ENCODE peak calls at places on chromosome 5, in eight cellular contexts. One of them, this sample, is unnamed.

GRCh38 chr5:62271870-62272269 is 34.1 kb upstream of the KIF2A start:
- DNase-seq in NCI-H748 treated with DMSO at 0.1 percent for 48 hours: no peak
- DNase-seq in stimulated activated naive CD8-positive, alpha-beta T cell treated with anti-CD3 and anti-CD28 coated beads, Interleukin-15, Interleukin-2, amounts not matched to agents 100 U/mL and 50 U/mL, for 24 hours: no peak
- DNase-seq in activated T-helper 9 cell treated with anti-CD3 and anti-CD28 coated beads, Interleukin-2, amount 50 U/mL, for 16 hours: no peak
- DNase-seq in posterior cingulate gyrus: no peak
- DNase-seq in progenitor cell of endocrine pancreas: no peak
- DNase-seq in stimulated activated CD4-positive, alpha-beta T cell treated with anti-CD3 and anti-CD28 coated beads, Interleukin-4, amount 100 ng/mL, for 1 hour: no peak
- DNase-seq in GM04503: no peak
- DNase-seq in this sample: no peak

GRCh38 chr5:142807378-142807911 is 37.3 kb downstream of the ARHGAP26 start:
- DNase-seq in NCI-H748 treated with DMSO at 0.1 percent for 48 hours: no peak
- DNase-seq in stimulated activated naive CD8-positive, alpha-beta T cell treated with anti-CD3 and anti-CD28 coated beads, Interleukin-15, Interleukin-2, amounts not matched to agents 100 U/mL and 50 U/mL, for 24 hours: no peak
- DNase-seq in activated T-helper 9 cell treated with anti-CD3 and anti-CD28 coated beads, Interleukin-2, amount 50 U/mL, for 16 hours: no peak
- DNase-seq in posterior cingulate gyrus: no peak
- DNase-seq in progenitor cell of endocrine pancreas: no peak
- DNase-seq in stimulated activated CD4-positive, alpha-beta T cell treated with anti-CD3 and anti-CD28 coated beads, Interleukin-4, amount 100 ng/mL, for 1 hour: no peak
- DNase-seq in GM04503: no peak
- DNase-seq in this sample: no peak

GRCh38 chr5:172593721-172594120 is 47.3 kb upstream of the NEURL1B start:
- DNase-seq in NCI-H748 treated with DMSO at 0.1 percent for 48 hours: no peak
- DNase-seq in stimulated activated naive CD8-positive, alpha-beta T cell treated with anti-CD3 and anti-CD28 coated beads, Interleukin-15, Interleukin-2, amounts not matched to agents 100 U/mL and 50 U/mL, for 24 hours: no peak
- DNase-seq in activated T-helper 9 cell treated with anti-CD3 and anti-CD28 coated beads, Interleukin-2, amount 50 U/mL, for 16 hours: no peak
- DNase-seq in posterior cingulate gyrus: peak; percentile 72
- DNase-seq in progenitor cell of endocrine pancreas: no peak
- DNase-seq in stimulated activated CD4-positive, alpha-beta T cell treated with anti-CD3 and anti-CD28 coated beads, Interleukin-4, amount 100 ng/mL, for 1 hour: no peak
- DNase-seq in GM04503: no peak
- DNase-seq in this sample: no peak

GRCh38 chr5:153641183-153641688 is 150.8 kb downstream of the GRIA1 start:
- DNase-seq in NCI-H748 treated with DMSO at 0.1 percent for 48 hours: no peak
- DNase-seq in stimulated activated naive CD8-positive, alpha-beta T cell treated with anti-CD3 and anti-CD28 coated beads, Interleukin-15, Interleukin-2, amounts not matched to agents 100 U/mL and 50 U/mL, for 24 hours: no peak
- DNase-seq in activated T-helper 9 cell treated with anti-CD3 and anti-CD28 coated beads, Interleukin-2, amount 50 U/mL, for 16 hours: no peak
- DNase-seq in posterior cingulate gyrus: no peak
- DNase-seq in progenitor cell of endocrine pancreas: no peak
- DNase-seq in stimulated activated CD4-positive, alpha-beta T cell treated with anti-CD3 and anti-CD28 coated beads, Interleukin-4, amount 100 ng/mL, for 1 hour: no peak
- DNase-seq in GM04503: no peak
- DNase-seq in this sample: no peak

GRCh38 chr5:151670953-151671636 is 15.6 kb downstream of the SPARC start:
- DNase-seq in NCI-H748 treated with DMSO at 0.1 percent for 48 hours: no peak
- DNase-seq in stimulated activated naive CD8-positive, alpha-beta T cell treated with anti-CD3 and anti-CD28 coated beads, Interleukin-15, Interleukin-2, amounts not matched to agents 100 U/mL and 50 U/mL, for 24 hours: no peak
- DNase-seq in activated T-helper 9 cell treated with anti-CD3 and anti-CD28 coated beads, Interleukin-2, amount 50 U/mL, for 16 hours: no peak
- DNase-seq in posterior cingulate gyrus: no peak
- DNase-seq in progenitor cell of endocrine pancreas: no peak
- DNase-seq in stimulated activated CD4-positive, alpha-beta T cell treated with anti-CD3 and anti-CD28 coated beads, Interleukin-4, amount 100 ng/mL, for 1 hour: no peak
- DNase-seq in GM04503: no peak
- DNase-seq in this sample: no peak

GRCh38 chr5:160929343-160929742 is 77.3 kb upstream of the ATP10B start:
- DNase-seq in NCI-H748 treated with DMSO at 0.1 percent for 48 hours: no peak
- DNase-seq in stimulated activated naive CD8-positive, alpha-beta T cell treated with anti-CD3 and anti-CD28 coated beads, Interleukin-15, Interleukin-2, amounts not matched to agents 100 U/mL and 50 U/mL, for 24 hours: no peak
- DNase-seq in activated T-helper 9 cell treated with anti-CD3 and anti-CD28 coated beads, Interleukin-2, amount 50 U/mL, for 16 hours: no peak
- DNase-seq in posterior cingulate gyrus: no peak
- DNase-seq in progenitor cell of endocrine pancreas: no peak
- DNase-seq in stimulated activated CD4-positive, alpha-beta T cell treated with anti-CD3 and anti-CD28 coated beads, Interleukin-4, amount 100 ng/mL, for 1 hour: no peak
- DNase-seq in GM04503: no peak
- DNase-seq in this sample: no peak

GRCh38 chr5:171314728-171315385 is 5.8 kb downstream of the TLX3 start:
- DNase-seq in NCI-H748 treated with DMSO at 0.1 percent for 48 hours: no peak
- DNase-seq in stimulated activated naive CD8-positive, alpha-beta T cell treated with anti-CD3 and anti-CD28 coated beads, Interleukin-15, Interleukin-2, amounts not matched to agents 100 U/mL and 50 U/mL, for 24 hours: peak; percentile 9
- DNase-seq in activated T-helper 9 cell treated with anti-CD3 and anti-CD28 coated beads, Interleukin-2, amount 50 U/mL, for 16 hours: no peak
- DNase-seq in posterior cingulate gyrus: no peak
- DNase-seq in progenitor cell of endocrine pancreas: no peak
- DNase-seq in stimulated activated CD4-positive, alpha-beta T cell treated with anti-CD3 and anti-CD28 coated beads, Interleukin-4, amount 100 ng/mL, for 1 hour: no peak
- DNase-seq in GM04503: no peak
- DNase-seq in this sample: no peak

GRCh38 chr5:95870105-95870672 is 47.7 kb upstream of the GLRX start:
- DNase-seq in NCI-H748 treated with DMSO at 0.1 percent for 48 hours: no peak
- DNase-seq in stimulated activated naive CD8-positive, alpha-beta T cell treated with anti-CD3 and anti-CD28 coated beads, Interleukin-15, Interleukin-2, amounts not matched to agents 100 U/mL and 50 U/mL, for 24 hours: peak; percentile 55
- DNase-seq in activated T-helper 9 cell treated with anti-CD3 and anti-CD28 coated beads, Interleukin-2, amount 50 U/mL, for 16 hours: peak; percentile 35
- DNase-seq in posterior cingulate gyrus: no peak
- DNase-seq in progenitor cell of endocrine pancreas: no peak
- DNase-seq in stimulated activated CD4-positive, alpha-beta T cell treated with anti-CD3 and anti-CD28 coated beads, Interleukin-4, amount 100 ng/mL, for 1 hour: peak; percentile 51
- DNase-seq in GM04503: no peak
- DNase-seq in this sample: no peak

GRCh38 chr5:39599721-39600431 is 175.1 kb upstream of the DAB2 start:
- DNase-seq in NCI-H748 treated with DMSO at 0.1 percent for 48 hours: peak; percentile 56
- DNase-seq in stimulated activated naive CD8-positive, alpha-beta T cell treated with anti-CD3 and anti-CD28 coated beads, Interleukin-15, Interleukin-2, amounts not matched to agents 100 U/mL and 50 U/mL, for 24 hours: no peak
- DNase-seq in activated T-helper 9 cell treated with anti-CD3 and anti-CD28 coated beads, Interleukin-2, amount 50 U/mL, for 16 hours: no peak
- DNase-seq in posterior cingulate gyrus: no peak
- DNase-seq in progenitor cell of endocrine pancreas: no peak
- DNase-seq in stimulated activated CD4-positive, alpha-beta T cell treated with anti-CD3 and anti-CD28 coated beads, Interleukin-4, amount 100 ng/mL, for 1 hour: no peak
- DNase-seq in GM04503: no peak
- DNase-seq in this sample: no peak

GRCh38 chr5:140240987-140241706 is 61.8 kb downstream of the PFDN1 start:
- DNase-seq in NCI-H748 treated with DMSO at 0.1 percent for 48 hours: no peak
- DNase-seq in stimulated activated naive CD8-positive, alpha-beta T cell treated with anti-CD3 and anti-CD28 coated beads, Interleukin-15, Interleukin-2, amounts not matched to agents 100 U/mL and 50 U/mL, for 24 hours: no peak
- DNase-seq in activated T-helper 9 cell treated with anti-CD3 and anti-CD28 coated beads, Interleukin-2, amount 50 U/mL, for 16 hours: no peak
- DNase-seq in posterior cingulate gyrus: peak; percentile 99
- DNase-seq in progenitor cell of endocrine pancreas: no peak
- DNase-seq in stimulated activated CD4-positive, alpha-beta T cell treated with anti-CD3 and anti-CD28 coated beads, Interleukin-4, amount 100 ng/mL, for 1 hour: no peak
- DNase-seq in GM04503: peak; percentile 65
- DNase-seq in this sample: peak; percentile 37

GRCh38 chr5:132877466-132877865 is 4.0 kb downstream of the LEAP2 start:
- DNase-seq in NCI-H748 treated with DMSO at 0.1 percent for 48 hours: no peak
- DNase-seq in stimulated activated naive CD8-positive, alpha-beta T cell treated with anti-CD3 and anti-CD28 coated beads, Interleukin-15, Interleukin-2, amounts not matched to agents 100 U/mL and 50 U/mL, for 24 hours: no peak
- DNase-seq in activated T-helper 9 cell treated with anti-CD3 and anti-CD28 coated beads, Interleukin-2, amount 50 U/mL, for 16 hours: no peak
- DNase-seq in posterior cingulate gyrus: no peak
- DNase-seq in progenitor cell of endocrine pancreas: no peak
- DNase-seq in stimulated activated CD4-positive, alpha-beta T cell treated with anti-CD3 and anti-CD28 coated beads, Interleukin-4, amount 100 ng/mL, for 1 hour: no peak
- DNase-seq in GM04503: no peak
- DNase-seq in this sample: no peak

GRCh38 chr5:135214897-135215616 is 181.0 kb upstream of the PITX1 start:
- DNase-seq in NCI-H748 treated with DMSO at 0.1 percent for 48 hours: no peak
- DNase-seq in stimulated activated naive CD8-positive, alpha-beta T cell treated with anti-CD3 and anti-CD28 coated beads, Interleukin-15, Interleukin-2, amounts not matched to agents 100 U/mL and 50 U/mL, for 24 hours: no peak
- DNase-seq in activated T-helper 9 cell treated with anti-CD3 and anti-CD28 coated beads, Interleukin-2, amount 50 U/mL, for 16 hours: no peak
- DNase-seq in posterior cingulate gyrus: peak; percentile 40
- DNase-seq in progenitor cell of endocrine pancreas: no peak
- DNase-seq in stimulated activated CD4-positive, alpha-beta T cell treated with anti-CD3 and anti-CD28 coated beads, Interleukin-4, amount 100 ng/mL, for 1 hour: no peak
- DNase-seq in GM04503: no peak
- DNase-seq in this sample: no peak

GRCh38 chr5:34539183-34539582 is 116.9 kb upstream of the RAI14 start:
- DNase-seq in NCI-H748 treated with DMSO at 0.1 percent for 48 hours: no peak
- DNase-seq in stimulated activated naive CD8-positive, alpha-beta T cell treated with anti-CD3 and anti-CD28 coated beads, Interleukin-15, Interleukin-2, amounts not matched to agents 100 U/mL and 50 U/mL, for 24 hours: no peak
- DNase-seq in activated T-helper 9 cell treated with anti-CD3 and anti-CD28 coated beads, Interleukin-2, amount 50 U/mL, for 16 hours: no peak
- DNase-seq in posterior cingulate gyrus: no peak
- DNase-seq in progenitor cell of endocrine pancreas: no peak
- DNase-seq in stimulated activated CD4-positive, alpha-beta T cell treated with anti-CD3 and anti-CD28 coated beads, Interleukin-4, amount 100 ng/mL, for 1 hour: no peak
- DNase-seq in GM04503: no peak
- DNase-seq in this sample: no peak

GRCh38 chr5:135864503-135865443 is 30.3 kb downstream of the SLC25A48 start:
- DNase-seq in NCI-H748 treated with DMSO at 0.1 percent for 48 hours: no peak
- DNase-seq in stimulated activated naive CD8-positive, alpha-beta T cell treated with anti-CD3 and anti-CD28 coated beads, Interleukin-15, Interleukin-2, amounts not matched to agents 100 U/mL and 50 U/mL, for 24 hours: no peak
- DNase-seq in activated T-helper 9 cell treated with anti-CD3 and anti-CD28 coated beads, Interleukin-2, amount 50 U/mL, for 16 hours: no peak
- DNase-seq in posterior cingulate gyrus: no peak
- DNase-seq in progenitor cell of endocrine pancreas: no peak
- DNase-seq in stimulated activated CD4-positive, alpha-beta T cell treated with anti-CD3 and anti-CD28 coated beads, Interleukin-4, amount 100 ng/mL, for 1 hour: no peak
- DNase-seq in GM04503: no peak
- DNase-seq in this sample: no peak

GRCh38 chr5:158286827-158287226 is 427.9 kb upstream of the CLINT1 start:
- DNase-seq in NCI-H748 treated with DMSO at 0.1 percent for 48 hours: no peak
- DNase-seq in stimulated activated naive CD8-positive, alpha-beta T cell treated with anti-CD3 and anti-CD28 coated beads, Interleukin-15, Interleukin-2, amounts not matched to agents 100 U/mL and 50 U/mL, for 24 hours: no peak
- DNase-seq in activated T-helper 9 cell treated with anti-CD3 and anti-CD28 coated beads, Interleukin-2, amount 50 U/mL, for 16 hours: no peak
- DNase-seq in posterior cingulate gyrus: no peak
- DNase-seq in progenitor cell of endocrine pancreas: no peak
- DNase-seq in stimulated activated CD4-positive, alpha-beta T cell treated with anti-CD3 and anti-CD28 coated beads, Interleukin-4, amount 100 ng/mL, for 1 hour: no peak
- DNase-seq in GM04503: no peak
- DNase-seq in this sample: no peak

This sample was measured in NCI-H146.